ENCODE peak calls at places on chromosomes 4 and X, in five cellular contexts. W is WTC11; F is effector memory CD4-positive, alpha-beta T cell; J is left ventricle myocardium superior; I is amniotic stem cell. T is an unnamed sample.

GRCh38 chr4:137393043-137393442 is 139.3 kb downstream of the PCDH18 start:
- DNase-seq in J (no peak), I (peak), F (no peak), W (no peak), T (peak)

GRCh38 chr4:188032170-188032569 is 36.6 kb downstream of the ZFP42 start:
- DNase-seq in J (no peak), F (no peak), I (no peak), W (peak), T (no peak)

GRCh38 chrX:31449064-31449463 is 377.2 kb upstream of the FTHL17 start:
- DNase-seq in W (no peak), F (no peak), I (no peak), J (no peak), T (no peak)

GRCh38 chrX:130418066-130418465 is 16.3 kb downstream of the RBMX2 start:
- DNase-seq in F (no peak), J (no peak), W (no peak), I (no peak), T (no peak)

GRCh38 chr4:4670869-4671268 is 129.0 kb upstream of the STX18 start:
- DNase-seq in W (no peak), J (no peak), I (no peak), F (no peak), T (no peak)

GRCh38 chrX:130834149-130834548 is 68.9 kb downstream of the ENOX2 start:
- DNase-seq in W (peak), J (no peak), F (no peak), I (no peak), T (peak)

GRCh38 chr4:56356650-56357049 is 30.6 kb downstream of the AASDH start:
- DNase-seq in I (no peak), J (no peak), W (no peak), F (no peak), T (no peak)

GRCh38 chrX:134171661-134172587 is 65.1 kb upstream of the CCDC160 start:
- DNase-seq in W (peak), J (peak), I (no peak), F (no peak), T (peak)

GRCh38 chr4:96713271-96713670 is 873.4 kb downstream of the PDHA2 start:
- DNase-seq in F (no peak), J (no peak), I (no peak), W (no peak), T (no peak)

GRCh38 chr4:123327846-123328447 is 68.6 kb upstream of the SPRY1 start:
- DNase-seq in I (no peak), F (no peak), J (no peak), W (no peak), T (no peak)

GRCh38 chrX:13130776-13131175 is 86.4 kb upstream of the FAM9C start:
- DNase-seq in W (no peak), I (no peak), J (no peak), F (no peak), T (no peak)

GRCh38 chr4:19429684-19430083 is 822.0 kb upstream of the SLIT2 start:
- DNase-seq in I (no peak), F (no peak), J (no peak), W (peak), T (no peak)

GRCh38 chr4:5247735-5248134 is 196.5 kb downstream of the STK32B start:
- DNase-seq in J (no peak), I (no peak), W (no peak), F (no peak), T (no peak)

GRCh38 chrX:131617182-131617581 is 73.3 kb downstream of the OR13H1 start:
- DNase-seq in F (no peak), I (no peak), J (no peak), W (no peak), T (no peak)

GRCh38 chr4:1053080-1053661 is 41.7 kb downstream of the FGFRL1 start:
- DNase-seq in F (no peak), W (no peak), I (peak), J (no peak), T (peak)

GRCh38 chr4:145388043-145388442 is 93.6 kb upstream of the SMAD1 start:
- DNase-seq in F (no peak), J (no peak), I (no peak), W (no peak), T (no peak)

GRCh38 chr4:10897076-10897475 is 212.5 kb upstream of the CLNK start:
- DNase-seq in W (no peak), F (no peak), I (no peak), J (no peak), T (no peak)

GRCh38 chrX:123989235-123989634 is 27.7 kb downstream of the STAG2 start:
- DNase-seq in W (no peak), I (no peak), F (no peak), J (no peak), T (no peak)

GRCh38 chr4:30714408-30715031 is 5.6 kb upstream of the PCDH7 start:
- DNase-seq in I (peak), J (peak), W (peak), F (no peak), T (peak)

GRCh38 chrX:136907626-136908025 is 27.1 kb upstream of the RBMX start:
- DNase-seq in I (no peak), F (no peak), J (peak), W (no peak), T (peak)

GRCh38 chrX:13215729-13216128 is 104.1 kb downstream of the ATXN3L start:
- DNase-seq in F (no peak), W (no peak), I (peak), J (no peak), T (no peak)

GRCh38 chr4:574346-575161 is 1.5 kb downstream of the TMEM271 start:
- DNase-seq in J (no peak), W (peak), F (no peak), I (no peak), T (no peak)

GRCh38 chrX:64977830-64978229 is 1.6 kb upstream of the ZC4H2 start:
- DNase-seq in W (no peak), F (no peak), J (no peak), I (no peak), T (no peak)

GRCh38 chrX:52594658-52595057 is 60.0 kb downstream of the SSX7 start:
- DNase-seq in I (no peak), F (no peak), J (no peak), W (no peak), T (no peak)

GRCh38 chr4:40592034-40592433 is 37.6 kb downstream of the RBM47 start:
- DNase-seq in J (no peak), W (no peak), I (no peak), F (no peak), T (no peak)

GRCh38 chrX:124239911-124240310 is 92.5 kb upstream of the TEX13D start:
- DNase-seq in J (no peak), F (no peak), W (no peak), I (no peak), T (no peak)

GRCh38 chr4:111992604-111993151 is 152.6 kb upstream of the FAM241A start:
- DNase-seq in F (no peak), I (no peak), J (no peak), W (no peak), T (no peak)

GRCh38 chrX:69493766-69494165 is 10.4 kb upstream of the NALF2 start:
- DNase-seq in F (no peak), I (no peak), W (no peak), J (no peak), T (no peak)

GRCh38 chr4:16082424-16083216 is 1.2 kb downstream of the PROM1 start:
- DNase-seq in I (no peak), J (peak), F (no peak), W (peak), T (peak)

GRCh38 chrX:153873282-153874090 is 12.5 kb downstream of the L1CAM start:
- DNase-seq in J (no peak), I (no peak), F (no peak), W (no peak), T (no peak)

GRCh38 chrX:13752646-13753045 is 18.1 kb downstream of the OFD1 start:
- DNase-seq in I (no peak), J (no peak), W (no peak), F (no peak), T (no peak)

GRCh38 chr4:54186371-54186770 is 42.7 kb upstream of the PDGFRA start:
- DNase-seq in W (no peak), J (no peak), F (no peak), I (no peak), T (no peak)

T was measured in nephron progenitor cell.